ENCODE peak calls at places on chromosomes 1 and 21, in eight cellular contexts. A is CD8-positive, alpha-beta memory T cell; O is lung; M is ovary; Z is mucosa of descending colon; U is heart left ventricle; C is fibroblast of lung; V is uterus. B is an unnamed sample. For H3K4me1, the result is how much of the 10 kb centered on the place peaks cover.

GRCh38 chr1:201009967-201010645 is 13.4 kb downstream of the KIF21B start:
- DNase-seq in A (no peak), O (no peak), M (no peak), Z (no peak), U (no peak), C (no peak), V (no peak), B (no peak)

GRCh38 chr1:3827813-3828307 is 29.2 kb downstream of the CEP104 start:
- DNase-seq in A (no peak), O (no peak), M (no peak), Z (no peak), U (no peak), C (peak), V (no peak), B (no peak)

GRCh38 chr1:90413519-90413918 is 303.6 kb downstream of the BARHL2 start:
- DNase-seq in A (no peak), O (peak), M (no peak), Z (no peak), U (no peak), C (no peak), V (no peak), B (no peak)

GRCh38 chr1:151881479-151881878 is 27.8 kb downstream of the THEM4 start:
- DNase-seq in A (no peak), O (no peak), M (no peak), Z (no peak), U (no peak), C (peak), V (no peak), B (no peak)

GRCh38 chr1:29282924-29283803 is 46.8 kb downstream of the PTPRU start:
- DNase-seq in A (no peak), O (peak), M (peak), Z (peak), U (no peak), C (peak), V (peak), B (peak)

GRCh38 chr1:32806910-32807523 is 10.1 kb downstream of the YARS1 start:
- DNase-seq in A (no peak), O (no peak), M (no peak), Z (no peak), U (no peak), C (no peak), V (no peak), B (no peak)

GRCh38 chr1:39779137-39779536 is 8.0 kb upstream of the OXCT2 start:
- DNase-seq in A (no peak), O (no peak), M (peak), Z (no peak), U (no peak), C (no peak), V (no peak), B (no peak)

GRCh38 chr1:235095938-235096562 is 32.6 kb downstream of the TOMM20 start:
- DNase-seq in A (no peak), O (no peak), M (no peak), Z (no peak), U (no peak), C (no peak), V (no peak), B (no peak)

GRCh38 chr1:93221913-93222312 is 41.4 kb downstream of the CCDC18 start:
- DNase-seq in A (no peak), O (no peak), M (no peak), Z (no peak), U (no peak), C (peak), V (no peak), B (no peak)

GRCh38 chr1:119827010-119827409 is 15.8 kb upstream of the REG4 start:
- DNase-seq in A (no peak), O (peak), M (no peak), Z (no peak), U (no peak), C (no peak), V (no peak), B (no peak)

GRCh38 chr1:109516872-109517271 is 7.3 kb upstream of the AMIGO1 start:
- DNase-seq in A (no peak), O (no peak), M (no peak), Z (peak), U (no peak), C (no peak), V (no peak), B (no peak)

GRCh38 chr1:199399996-199400714 is 627.4 kb upstream of the NR5A2 start:
- DNase-seq in A (no peak), O (no peak), M (no peak), Z (no peak), U (no peak), C (no peak), V (no peak), B (no peak)

GRCh38 chr21:17513214-17514123 is 626 bp downstream of the CXADR start:
- DNase-seq in A (no peak), O (peak), M (peak), Z (peak), U (peak), C (peak), V (peak), B (no peak)

GRCh38 chr1:82152356-82153281 is 351.9 kb downstream of the ADGRL2 start:
- DNase-seq in A (no peak), O (no peak), M (no peak), Z (no peak), U (no peak), C (no peak), V (no peak), B (no peak)

GRCh38 chr1:245963649-245964048 is 543.4 kb downstream of the SMYD3 start:
- DNase-seq in A (no peak), O (no peak), M (no peak), Z (no peak), U (no peak), C (no peak), V (no peak), B (no peak)

GRCh38 chr1:186325239-186325638 is 49.8 kb downstream of the TPR start:
- DNase-seq in A (no peak), O (no peak), M (no peak), Z (no peak), U (no peak), C (peak), V (no peak), B (no peak)

GRCh38 chr1:87045757-87046422 is 131.5 kb downstream of the HS2ST1 start:
- DNase-seq in A (no peak), O (no peak), M (no peak), Z (no peak), U (no peak), C (no peak), V (no peak), B (no peak)

GRCh38 chr1:186212574-186213224 is 162.4 kb downstream of the TPR start:
- DNase-seq in A (no peak), O (peak), M (no peak), Z (peak), U (no peak), C (peak), V (no peak), B (no peak)

GRCh38 chr1:162177126-162177525 is 107.6 kb downstream of the NOS1AP start:
- DNase-seq in A (no peak), O (no peak), M (no peak), Z (no peak), U (no peak), C (no peak), V (no peak), B (no peak)

GRCh38 chr1:26996024-26996423 is 2.5 kb downstream of the TRNP1 start:
- DNase-seq in A (no peak), O (no peak), M (no peak), Z (no peak), U (no peak), C (peak), V (no peak), B (no peak)

GRCh38 chr1:220235462-220235861 is 36.8 kb downstream of the RAB3GAP2 start:
- DNase-seq in A (no peak), O (no peak), M (no peak), Z (no peak), U (no peak), C (no peak), V (no peak), B (no peak)

GRCh38 chr1:151653397-151653796 is 41.5 kb downstream of the SNX27 start:
- DNase-seq in A (no peak), O (no peak), M (no peak), Z (no peak), U (no peak), C (peak), V (no peak), B (no peak)

GRCh38 chr1:113871597-113872113 is at the start of gene PTPN22:
- DNase-seq in A (peak), O (peak), M (no peak), Z (peak), U (no peak), C (peak), V (no peak), B (no peak)

GRCh38 chr1:113874017-113874879 is 2.7 kb upstream of the PTPN22 start:
- DNase-seq in A (no peak), O (no peak), M (no peak), Z (peak), U (no peak), C (no peak), V (no peak), B (no peak)

GRCh38 chr1:113870778-113871177 is 734 bp downstream of the PTPN22 start:
- DNase-seq in A (no peak), O (no peak), M (no peak), Z (no peak), U (no peak), C (no peak), V (no peak), B (no peak)

GRCh38 chr1:113875714-113876113 is 4.2 kb upstream of the PTPN22 start:
- DNase-seq in A (no peak), O (no peak), M (no peak), Z (no peak), U (no peak), C (no peak), V (no peak), B (no peak)

DNA sequence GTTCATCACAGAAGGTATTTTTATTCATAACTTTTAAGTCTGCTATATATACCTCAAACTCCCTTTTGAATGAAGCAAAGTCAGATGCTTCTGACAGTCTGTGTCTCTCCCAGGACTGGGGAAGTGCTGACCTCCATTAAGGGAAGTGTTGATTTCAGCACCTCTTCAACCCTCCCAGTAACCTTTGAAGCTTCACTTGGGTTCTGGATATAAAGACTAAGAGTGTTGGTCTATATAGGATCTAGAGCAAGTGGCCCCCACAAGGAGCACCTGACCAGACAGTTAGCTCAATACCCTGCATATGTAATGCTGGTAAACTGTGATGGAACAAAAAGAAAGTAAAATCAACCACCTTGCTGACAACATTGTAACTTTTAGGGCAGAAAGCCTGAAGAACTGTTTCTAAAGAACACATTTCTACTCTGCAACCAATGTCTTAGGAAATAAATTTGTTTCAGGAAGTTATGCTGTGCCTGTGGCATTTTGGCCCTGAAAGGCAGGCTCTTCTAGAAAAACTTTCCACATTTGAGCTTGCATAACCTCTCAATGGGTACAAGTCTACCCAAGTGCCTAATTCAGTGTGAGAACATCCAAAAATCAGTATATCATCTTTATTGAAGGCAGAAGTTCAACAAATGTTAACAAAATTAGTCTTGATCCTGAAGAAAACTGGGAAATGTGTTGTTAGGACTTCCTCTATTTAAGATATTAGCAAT is 865 bp upstream of the PTPN22 start:
- DNase-seq in A (no peak), O (no peak), M (no peak), Z (no peak), U (no peak), C (no peak), V (no peak), B (no peak)
- H3K4me1 ChIP-seq in A (half or more), O (under half), M (under half), Z (under half), U (under half), C (under half), V (under half), B (under half)

GRCh38 chr1:212951058-212951923 is 950 bp downstream of the VASH2 start:
- DNase-seq in A (no peak), O (no peak), M (no peak), Z (no peak), U (no peak), C (no peak), V (peak), B (no peak)
- H3K4me1 ChIP-seq in A (under half), O (under half), M (under half), Z (under half), U (under half), C (under half), V (under half), B (under half)

DNA sequence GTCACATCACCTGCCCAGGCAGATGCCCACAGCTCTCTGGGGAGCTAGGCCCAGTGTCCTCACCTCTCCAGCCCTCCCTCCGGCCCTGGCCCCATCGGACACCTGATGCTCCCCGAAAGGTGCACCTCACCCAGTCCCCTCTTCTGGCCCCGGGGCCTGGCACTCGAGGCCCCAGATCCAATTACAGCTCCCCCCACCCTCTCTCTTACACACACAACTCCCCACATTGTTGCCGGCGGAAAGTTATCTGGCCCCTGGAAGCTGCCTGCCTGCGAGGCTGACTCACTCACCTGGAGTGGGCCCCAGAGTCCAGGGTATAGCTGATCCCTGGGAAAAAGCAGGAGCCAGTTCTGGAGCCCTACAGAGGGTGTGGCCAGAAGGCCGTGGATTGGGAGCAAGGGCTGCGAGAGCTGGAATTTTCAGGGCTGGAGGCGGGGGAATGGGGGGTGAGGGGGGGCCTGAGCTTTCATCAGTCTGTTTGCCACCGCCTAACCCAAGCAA is 1.1 kb downstream of the FBXO2 start:
- DNase-seq in A (no peak), O (no peak), M (no peak), Z (no peak), U (no peak), C (no peak), V (no peak), B (peak)
- H3K4me1 ChIP-seq in A (under half), O (under half), M (under half), Z (under half), U (under half), C (under half), V (under half), B (under half)

GRCh38 chr1:180935326-180936109 is 22.8 kb downstream of the KIAA1614 start:
- DNase-seq in A (no peak), O (no peak), M (no peak), Z (peak), U (no peak), C (no peak), V (no peak), B (no peak)

GRCh38 chr1:180933141-180933540 is 20.4 kb downstream of the KIAA1614 start:
- DNase-seq in A (no peak), O (no peak), M (no peak), Z (no peak), U (no peak), C (no peak), V (no peak), B (no peak)

GRCh38 chr1:180936110-180937011 is 23.7 kb downstream of the KIAA1614 start:
- DNase-seq in A (no peak), O (no peak), M (no peak), Z (no peak), U (peak), C (no peak), V (no peak), B (no peak)

GRCh38 chr1:180932373-180932772 is 19.7 kb downstream of the KIAA1614 start:
- DNase-seq in A (no peak), O (no peak), M (no peak), Z (no peak), U (no peak), C (no peak), V (no peak), B (no peak)

GRCh38 chr1:180934563-180934962 is 21.9 kb downstream of the KIAA1614 start:
- DNase-seq in A (no peak), O (no peak), M (no peak), Z (no peak), U (no peak), C (no peak), V (no peak), B (no peak)
- H3K4me1 ChIP-seq in A (under half), O (under half), M (under half), Z (under half), U (under half), C (under half), V (under half), B (under half)

GRCh38 chr1:164748253-164748899 is 189.4 kb downstream of the PBX1 start:
- DNase-seq in A (no peak), O (no peak), M (peak), Z (no peak), U (peak), C (peak), V (peak), B (peak)

GRCh38 chr1:164743991-164744390 is 185.0 kb downstream of the PBX1 start:
- DNase-seq in A (no peak), O (no peak), M (no peak), Z (no peak), U (no peak), C (no peak), V (no peak), B (no peak)

GRCh38 chr1:164746677-164747076 is 187.7 kb downstream of the PBX1 start:
- DNase-seq in A (no peak), O (no peak), M (no peak), Z (no peak), U (no peak), C (no peak), V (no peak), B (no peak)
- H3K4me1 ChIP-seq in A (under half), O (under half), M (under half), Z (under half), U (under half), C (under half), V (under half), B (under half)